ENCODE peak calls at places on chromosome 14, in six cellular contexts. Q, O, Z, Y, V and J are unnamed samples.

GRCh38 chr14:77185093-77185465 is 3.5 kb downstream of the TMEM63C start:
- DNase-seq in Q (no peak), O (no peak), Z (no peak), Y (no peak), V (peak; percentile 41), J (no peak)

GRCh38 chr14:89619616-89620273 is 202.7 kb upstream of the FOXN3 start:
- DNase-seq in Q (no peak), O (no peak), Z (no peak), Y (no peak), V (no peak), J (no peak)

GRCh38 chr14:98292191-98292590 is 979.8 kb downstream of the BCL11B start:
- DNase-seq in Q (no peak), O (no peak), Z (no peak), Y (no peak), V (no peak), J (no peak)

GRCh38 chr14:74135386-74135785 is 50.6 kb downstream of the LIN52 start:
- DNase-seq in Q (no peak), O (no peak), Z (no peak), Y (no peak), V (no peak), J (peak; percentile 84)

GRCh38 chr14:34498684-34499412 is 36.8 kb upstream of the SPTSSA start:
- DNase-seq in Q (peak; percentile 53), O (no peak), Z (no peak), Y (peak; percentile 52), V (peak; percentile 82), J (peak; percentile 51)

GRCh38 chr14:101075025-101075800 is 171.7 kb upstream of the RTL1 start:
- DNase-seq in Q (peak; percentile 15), O (no peak), Z (no peak), Y (no peak), V (no peak), J (no peak)

GRCh38 chr14:104821229-104821945 is 20.5 kb downstream of the ZBTB42 start:
- DNase-seq in Q (no peak), O (no peak), Z (no peak), Y (no peak), V (no peak), J (no peak)

GRCh38 chr14:103746706-103747105 is 31.1 kb downstream of the ZFYVE21 start:
- DNase-seq in Q (no peak), O (no peak), Z (no peak), Y (no peak), V (peak; percentile 57), J (peak; percentile 29)

GRCh38 chr14:90547968-90548367 is 151.1 kb downstream of the CALM1 start:
- DNase-seq in Q (no peak), O (peak; percentile 20), Z (no peak), Y (no peak), V (no peak), J (no peak)

GRCh38 chr14:78367355-78367754 is 197.2 kb downstream of the NRXN3 start:
- DNase-seq in Q (no peak), O (no peak), Z (no peak), Y (no peak), V (no peak), J (no peak)
- H3K4me3 ChIP-seq in Q (no peak overlapping the region), O (no peak overlapping the region), Z (no peak overlapping the region), Y (no peak overlapping the region), V (no peak overlapping the region), J (no peak overlapping the region)

DNA sequence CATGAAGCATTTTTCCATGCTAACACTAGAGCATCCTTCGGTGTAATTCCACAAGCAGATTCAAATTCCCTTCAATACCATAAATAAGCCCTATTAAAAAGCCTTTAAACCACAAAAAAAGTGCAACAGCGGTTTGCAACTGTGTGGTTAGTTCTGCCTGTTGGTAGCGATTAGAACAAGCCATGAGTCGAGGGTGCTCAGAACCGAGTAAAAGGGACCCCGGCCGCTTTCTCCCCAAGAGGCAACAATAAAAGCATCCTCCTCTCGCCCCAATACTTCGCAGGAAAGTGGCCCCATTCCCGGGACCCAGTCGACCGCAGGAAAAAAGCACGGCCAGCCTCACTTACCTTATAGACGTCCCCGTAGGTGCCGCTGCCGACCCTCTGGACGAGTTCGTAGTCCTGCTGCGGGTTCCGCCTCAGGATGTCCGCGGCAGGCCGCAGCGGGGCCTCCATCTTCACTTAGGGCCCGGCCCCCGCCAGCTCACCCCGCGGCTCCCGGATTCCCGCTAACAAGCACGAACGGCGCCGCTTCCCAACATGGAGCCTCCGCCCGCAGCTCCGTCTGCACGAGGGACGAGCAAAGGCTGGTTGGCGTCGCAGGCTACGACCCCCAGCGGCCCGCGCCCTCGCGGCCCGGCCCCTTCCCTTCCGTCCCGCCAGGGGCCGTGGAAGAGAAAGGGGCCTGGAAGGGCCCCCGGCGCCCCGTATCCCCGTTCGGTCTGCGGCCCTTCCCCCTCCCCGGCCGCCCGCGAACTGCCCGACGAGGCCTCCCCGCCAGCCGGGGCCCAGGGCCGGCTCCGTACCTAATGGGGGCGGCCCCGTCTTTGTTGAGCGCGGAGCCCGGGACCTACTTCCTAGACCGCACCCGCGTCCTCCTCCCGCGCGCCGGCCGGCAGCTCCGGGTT is 521 bp downstream of the MAP4K5 start:
- DNase-seq in Q (peak; percentile 48), O (peak; percentile 74), Z (peak; percentile 4), Y (no peak), V (peak; percentile 34), J (peak; percentile 49)
- TF ChIP-seq CTCF in Q (no peak), O (no peak), Z (no peak), Y (no peak), V (no peak), J (no peak)

DNA sequence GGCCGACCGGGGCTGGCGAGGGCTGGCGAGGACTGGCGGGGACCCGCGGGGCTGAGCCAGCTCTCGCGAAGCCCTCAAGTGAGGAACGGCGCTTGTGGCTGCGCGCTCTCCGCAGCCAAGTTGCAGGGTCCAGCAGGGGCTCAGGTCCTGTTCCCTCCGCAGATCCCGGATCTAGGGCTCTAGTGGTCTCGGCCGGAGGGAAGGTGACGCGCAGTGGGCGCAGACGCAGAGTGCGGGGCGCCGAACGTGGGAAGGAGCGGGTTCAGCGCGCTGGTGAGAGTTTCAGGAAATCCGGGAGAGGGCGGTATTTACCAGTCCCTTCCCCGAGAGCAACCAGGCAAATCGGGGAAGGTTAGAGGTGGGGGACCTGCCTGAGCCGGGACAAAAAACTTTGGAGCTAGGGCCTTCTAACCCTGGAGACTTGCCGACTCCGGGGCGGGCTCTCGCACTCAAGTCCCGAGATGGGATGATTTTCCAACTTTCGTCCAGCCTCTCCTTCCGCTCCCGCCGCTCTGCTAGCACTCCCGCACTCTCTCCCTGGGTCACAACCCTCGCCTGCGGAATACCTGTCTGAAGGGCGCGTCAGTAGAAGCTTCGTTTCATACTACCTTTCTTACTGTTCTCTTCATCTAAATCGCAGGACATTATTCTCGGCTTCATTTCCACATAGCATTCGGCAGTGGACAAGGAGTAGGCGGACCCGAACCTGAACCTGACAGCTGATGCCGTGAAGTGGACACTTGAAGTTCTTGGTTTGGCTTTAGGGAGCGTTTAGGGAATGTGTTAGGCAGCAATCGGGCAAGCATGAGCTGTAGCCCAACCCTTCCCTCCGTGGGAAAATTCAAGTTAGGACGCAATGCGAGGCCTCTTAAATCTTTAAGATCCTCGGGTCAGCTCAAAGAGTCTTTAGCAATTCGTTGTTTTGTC is 13.6 kb upstream of the PAX9 start:
- DNase-seq in Q (no peak), O (no peak), Z (no peak), Y (peak; percentile 47), V (peak; percentile 73), J (peak; percentile 51)
- H3K4me3 ChIP-seq in Q (peak overlapping the region; percentile 41), O (peak overlapping the region; percentile 44), Z (no peak overlapping the region), Y (peak overlapping the region; percentile 51), V (peak overlapping the region; percentile 82), J (peak overlapping the region; percentile 49)

DNA sequence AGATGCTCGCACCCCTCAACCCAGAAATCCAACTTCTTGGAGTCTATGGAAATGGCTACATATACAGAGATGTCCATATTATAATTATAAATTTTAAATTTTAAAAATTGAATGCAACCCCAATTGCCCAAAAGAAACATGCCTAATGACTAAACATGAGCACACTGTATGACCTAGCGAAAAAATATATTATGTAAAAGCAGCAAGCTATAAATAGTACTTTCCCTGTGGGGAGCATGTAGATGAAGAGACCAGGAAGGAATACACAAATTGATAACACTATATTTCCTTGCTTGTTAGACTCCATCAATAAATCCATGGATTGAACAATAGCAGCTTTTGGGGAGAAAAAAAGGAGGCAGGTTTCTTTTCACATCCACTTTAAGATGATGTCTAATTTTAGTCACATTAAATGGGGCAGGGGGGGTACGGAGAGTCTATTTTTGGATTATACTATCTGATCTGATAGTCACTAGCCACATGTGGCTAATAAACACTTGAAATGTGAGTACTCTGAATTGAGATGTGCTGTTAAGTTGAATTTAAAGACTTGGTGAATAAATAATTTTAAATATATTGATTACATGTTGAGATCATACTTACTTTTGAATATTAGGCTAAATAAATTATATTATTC is 17.6 kb downstream of the MAX start:
- DNase-seq in Q (no peak), O (no peak), Z (no peak), Y (no peak), V (no peak), J (no peak)
- TF ChIP-seq CTCF in Q (no peak), O (no peak), Z (no peak), Y (no peak), V (no peak), J (no peak)

GRCh38 chr14:68011629-68012028 is 192.1 kb downstream of the RAD51B start:
- DNase-seq in Q (no peak), O (no peak), Z (no peak), Y (no peak), V (no peak), J (peak; percentile 91)
- H3K4me3 ChIP-seq in Q (no peak overlapping the region), O (no peak overlapping the region), Z (no peak overlapping the region), Y (no peak overlapping the region), V (no peak overlapping the region), J (no peak overlapping the region)

GRCh38 chr14:23894687-23895419 is 58.7 kb upstream of the DHRS4 start:
- DNase-seq in Q (no peak), O (no peak), Z (no peak), Y (no peak), V (no peak), J (no peak)

GRCh38 chr14:23899788-23900187 is 53.8 kb upstream of the DHRS4 start:
- DNase-seq in Q (no peak), O (no peak), Z (no peak), Y (no peak), V (no peak), J (no peak)

GRCh38 chr14:23895480-23895879 is 58.1 kb upstream of the DHRS4 start:
- DNase-seq in Q (no peak), O (no peak), Z (no peak), Y (no peak), V (peak; percentile 10), J (peak; percentile 4)
- TF ChIP-seq CTCF in Q (no peak), O (no peak), Z (no peak), Y (peak; percentile 12), V (peak; percentile 33), J (no peak)

GRCh38 chr14:64539186-64539552 is 1.4 kb upstream of the HSPA2 start:
- DNase-seq in Q (no peak), O (no peak), Z (no peak), Y (no peak), V (peak; percentile 80), J (no peak)
- H3K4me3 ChIP-seq in Q (peak overlapping the region; percentile 70), O (peak overlapping the region; percentile 78), Z (peak overlapping the region; percentile 83), Y (peak overlapping the region; percentile 62), V (peak overlapping the region; percentile 68), J (peak overlapping the region; percentile 64)